ENCODE peak calls at places on chromosomes 5 and 9, in four cellular contexts. F is K562, E is IMR-90, P is keratinocyte. X is an unnamed sample. For H3K9me1, the result is how much of the 10 kb centered on the place peaks cover.

GRCh38 chr9:79061766-79062165 is 510.0 kb upstream of the TLE4 start:
- DNase-seq in P (no peak), F (no peak), E (no peak), X (no peak)

GRCh38 chr5:170275376-170275994 is 22.1 kb downstream of the LCP2 start:
- DNase-seq in E (no peak), P (no peak), F (no peak), X (no peak)

GRCh38 chr5:177086918-177087706 is 397 bp downstream of the FGFR4 start:
- DNase-seq in P (peak), F (peak), E (no peak), X (peak)

GRCh38 chr5:83124593-83124992 is 47.2 kb downstream of the XRCC4 start:
- DNase-seq in F (no peak), E (no peak), P (no peak), X (no peak)

GRCh38 chr5:76456258-76456657 is 53.2 kb downstream of the IQGAP2 start:
- DNase-seq in P (no peak), E (no peak), F (no peak), X (no peak)

GRCh38 chr5:134003957-134004625 is 684 bp downstream of the VDAC1 start:
- DNase-seq in P (no peak), F (peak), E (peak), X (peak)

GRCh38 chr5:110258460-110258859 is 468.0 kb downstream of the TMEM232 start:
- DNase-seq in E (no peak), F (no peak), P (no peak), X (no peak)

GRCh38 chr9:76310991-76311390 is 83.2 kb downstream of the RFK start:
- DNase-seq in E (no peak), F (no peak), P (no peak), X (no peak)

GRCh38 chr9:93686127-93686879 is 109.9 kb downstream of the PHF2 start:
- DNase-seq in E (no peak), P (no peak), F (peak), X (no peak)

DNA sequence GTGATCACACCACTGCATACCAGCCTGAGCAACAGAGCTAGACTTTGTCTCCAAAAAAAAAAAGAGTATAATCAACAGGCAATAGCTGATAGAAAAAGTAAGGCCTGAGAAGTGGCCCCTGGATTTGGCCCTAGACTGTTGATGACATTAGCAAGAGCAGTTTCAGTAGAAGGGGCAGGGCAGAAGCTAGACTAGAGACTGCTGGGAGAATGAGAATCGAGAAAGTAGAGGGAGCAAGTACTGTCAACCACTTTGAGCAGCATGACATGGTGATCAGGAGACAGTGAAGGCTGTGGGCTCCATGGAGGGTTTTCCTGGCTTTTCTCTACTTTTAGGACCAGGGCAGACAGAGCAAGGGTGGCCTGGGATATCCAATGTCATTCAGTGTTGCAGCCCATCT is 34.9 kb upstream of the B4GALT1 start:
- DNase-seq in E (no peak), P (no peak), F (no peak), X (no peak)
- H3K9me1 ChIP-seq in E (under half), P (under half), F (under half), X (under half)

DNA sequence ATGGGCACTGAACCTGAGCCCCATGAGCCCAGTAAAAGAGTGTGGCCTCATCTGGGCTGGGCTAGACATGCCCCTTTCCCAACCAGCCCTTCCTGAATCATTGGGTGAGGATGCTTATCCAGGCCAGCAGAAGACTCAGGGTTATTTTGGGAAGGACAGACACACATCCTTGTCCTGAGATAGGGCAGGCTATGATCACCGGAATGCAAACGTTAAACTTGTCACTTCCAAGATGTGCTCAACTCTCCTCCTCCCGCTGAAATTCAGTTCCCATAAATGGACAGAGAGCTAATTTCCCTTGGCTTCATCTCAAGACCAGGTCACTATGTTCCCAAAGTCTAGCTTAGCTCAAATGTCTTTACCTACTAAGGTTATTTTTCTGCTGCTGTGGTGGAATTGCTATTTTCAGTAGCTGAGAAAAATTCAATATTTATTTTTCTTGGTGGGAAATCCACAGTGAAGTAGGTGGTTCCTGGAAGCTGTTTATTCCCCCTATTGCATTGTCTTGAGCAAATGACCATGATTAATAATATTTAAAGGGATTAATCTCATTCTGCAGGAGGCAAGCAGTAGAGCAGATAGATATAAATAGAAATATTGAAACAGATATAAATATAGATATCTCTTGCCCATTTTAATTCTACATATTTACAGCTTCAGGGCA is 70.0 kb downstream of the NXNL2 start:
- DNase-seq in P (no peak), E (no peak), F (no peak), X (no peak)
- H3K27ac ChIP-seq in P (no peak), E (no peak), F (no peak), X (no peak)

GRCh38 chr9:126440042-126440441 is 113.4 kb downstream of the MVB12B start:
- DNase-seq in P (no peak), E (no peak), F (no peak), X (no peak)
- H2AFZ ChIP-seq in P (no peak), E (peak), F (no peak), X (no peak)

GRCh38 chr5:53291528-53291927 is 182.0 kb upstream of the MOCS2 start:
- DNase-seq in P (no peak), F (no peak), E (peak), X (no peak)
- H3K9me1 ChIP-seq in P (under half), F (under half), E (under half), X (under half)

GRCh38 chr5:15695171-15695676 is 195.2 kb downstream of the FBXL7 start:
- DNase-seq in F (no peak), P (no peak), E (peak), X (peak)
- H3K27ac ChIP-seq in F (no peak), P (no peak), E (peak), X (no peak)

GRCh38 chr5:108715408-108715807 is 32.3 kb upstream of the FER start:
- DNase-seq in P (no peak), F (no peak), E (no peak), X (no peak)

DNA sequence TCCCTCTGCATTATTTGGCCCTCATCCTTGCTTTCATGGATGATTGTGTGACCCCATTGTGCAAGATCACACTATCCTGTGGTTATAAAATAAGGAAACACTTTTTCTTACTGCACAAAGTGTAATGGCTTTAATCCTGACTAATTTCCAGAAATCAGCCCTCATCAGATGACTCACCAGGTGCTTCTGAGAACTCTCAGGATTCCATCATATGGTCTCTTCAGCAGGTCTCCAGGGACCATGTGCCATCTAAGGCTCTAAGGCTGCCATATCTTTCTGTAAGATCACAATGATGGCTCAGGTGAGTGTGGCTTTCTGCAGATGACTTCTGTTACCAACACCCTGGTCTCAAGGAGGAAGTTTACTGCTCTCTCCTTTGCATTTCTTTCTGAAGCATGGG is 27.3 kb upstream of the FER start:
- DNase-seq in P (no peak), F (no peak), E (peak), X (no peak)
- H2AFZ ChIP-seq in P (no peak), F (no peak), E (no peak), X (no peak)

X was measured in endothelial cell of umbilical vein.